ENCODE peak calls at places on chromosomes 1 and 21, in four cellular contexts. P is CD8-positive, alpha-beta T cell; L is breast epithelium; J is ovary. E is an unnamed sample.

GRCh38 chr21:16037386-16037785 is 307.6 kb downstream of the USP25 start:
- DNase-seq in P (no peak), L (no peak), J (no peak), E (no peak)

GRCh38 chr21:41580758-41581554 is 73.0 kb upstream of the TMPRSS2 start:
- DNase-seq in P (no peak), L (peak; percentile 9), J (no peak), E (no peak)

GRCh38 chr1:38962113-38962512 is 20.5 kb upstream of the RHBDL2 start:
- DNase-seq in P (no peak), L (no peak), J (no peak), E (no peak)

GRCh38 chr21:31098576-31099005 is 60.3 kb upstream of the KRTAP19-8 start:
- DNase-seq in P (peak; percentile 77), L (peak; percentile 32), J (peak; percentile 27), E (peak; percentile 61)

GRCh38 chr1:8765253-8765652 is 52.2 kb downstream of the RERE start:
- DNase-seq in P (no peak), L (no peak), J (no peak), E (no peak)

GRCh38 chr1:42999308-42999707 is 40.6 kb upstream of the SLC2A1 start:
- DNase-seq in P (no peak), L (no peak), J (no peak), E (no peak)

GRCh38 chr21:35547946-35548774 is 499.1 kb upstream of the RUNX1 start:
- DNase-seq in P (no peak), L (no peak), J (no peak), E (no peak)

GRCh38 chr1:159652506-159652905 is 61.9 kb downstream of the CRP start:
- DNase-seq in P (no peak), L (no peak), J (no peak), E (no peak)

GRCh38 chr1:74811421-74812179 is 78.6 kb downstream of the TYW3 start:
- DNase-seq in P (no peak), L (no peak), J (no peak), E (no peak)

GRCh38 chr1:67966666-67967009 is 83.8 kb downstream of the DIRAS3 start:
- DNase-seq in P (no peak), L (no peak), J (no peak), E (no peak)

GRCh38 chr1:198669023-198669698 is 30.3 kb downstream of the PTPRC start:
- DNase-seq in P (peak; percentile 46), L (no peak), J (no peak), E (no peak)

GRCh38 chr1:245160288-245160687 is 5.5 kb downstream of the KIF26B start:
- DNase-seq in P (no peak), L (no peak), J (no peak), E (no peak)

GRCh38 chr1:180981596-180982387 is 40.9 kb downstream of the STX6 start:
- DNase-seq in P (peak; percentile 43), L (no peak), J (no peak), E (no peak)

GRCh38 chr1:116352349-116352813 is 20.7 kb upstream of the ATP1A1 start:
- DNase-seq in P (no peak), L (no peak), J (no peak), E (no peak)

GRCh38 chr1:14392161-14392886 is 206.2 kb upstream of the KAZN start:
- DNase-seq in P (no peak), L (no peak), J (no peak), E (no peak)

GRCh38 chr1:35777109-35777508 is 7.3 kb upstream of the CLSPN start:
- DNase-seq in P (no peak), L (no peak), J (no peak), E (no peak)

GRCh38 chr1:223031690-223032601 is 111.1 kb downstream of the TLR5 start:
- DNase-seq in P (no peak), L (no peak), J (no peak), E (no peak)

GRCh38 chr1:1024421-1025415 is 4.8 kb downstream of the AGRN start:
- DNase-seq in P (no peak), L (peak; percentile 92), J (no peak), E (peak; percentile 90)

GRCh38 chr1:205068457-205069035 is 15.7 kb downstream of the TMEM81 start:
- DNase-seq in P (no peak), L (no peak), J (no peak), E (no peak)

GRCh38 chr21:44846485-44847260 is 26.8 kb downstream of the PTTG1IP start:
- DNase-seq in P (peak; percentile 55), L (peak; percentile 53), J (no peak), E (peak; percentile 70)

GRCh38 chr1:118618618-118619340 is 369.4 kb downstream of the TBX15 start:
- DNase-seq in P (no peak), L (no peak), J (no peak), E (no peak)

GRCh38 chr1:96466842-96467241 is 254.7 kb upstream of the PTBP2 start:
- DNase-seq in P (no peak), L (no peak), J (no peak), E (no peak)

GRCh38 chr1:113930499-113931161 is 1.5 kb downstream of the HIPK1 start:
- DNase-seq in P (peak; percentile 77), L (peak; percentile 48), J (no peak), E (no peak)

GRCh38 chr1:32205401-32206370 is at the start of gene IQCC:
- DNase-seq in P (peak; percentile 86), L (peak; percentile 84), J (peak; percentile 90), E (peak; percentile 89)

GRCh38 chr1:2238361-2239055 is 10.4 kb downstream of the SKI start:
- DNase-seq in P (no peak), L (no peak), J (no peak), E (no peak)

GRCh38 chr21:33975548-33976081 is 60.0 kb upstream of the ATP5PO start:
- DNase-seq in P (peak; percentile 63), L (no peak), J (no peak), E (no peak)

GRCh38 chr1:162391790-162392563 is 10.4 kb downstream of the C1orf226 start:
- DNase-seq in P (no peak), L (no peak), J (no peak), E (no peak)

GRCh38 chr21:14878971-14879370 is 185.8 kb downstream of the NRIP1 start:
- DNase-seq in P (no peak), L (no peak), J (no peak), E (no peak)

GRCh38 chr1:205041998-205042910 is 758 bp upstream of the CNTN2 start:
- DNase-seq in P (no peak), L (no peak), J (no peak), E (peak; percentile 65)

GRCh38 chr1:27630859-27631491 is 4.0 kb downstream of the FGR start:
- DNase-seq in P (no peak), L (peak; percentile 49), J (no peak), E (peak; percentile 65)

GRCh38 chr1:156927215-156928042 is 7.0 kb downstream of the LRRC71 start:
- DNase-seq in P (peak; percentile 64), L (peak; percentile 33), J (peak; percentile 59), E (peak; percentile 91)

GRCh38 chr1:79629414-79629813 is 622.9 kb upstream of the ADGRL4 start:
- DNase-seq in P (no peak), L (no peak), J (no peak), E (no peak)
- H3K9me3 ChIP-seq in P (no peaks in the 10 kb centered on the region), L (no peaks in the 10 kb centered on the region), J (no peaks in the 10 kb centered on the region), E (no peaks in the 10 kb centered on the region)

GRCh38 chr1:235632538-235633219 is 16.9 kb downstream of the GNG4 start:
- DNase-seq in P (no peak), L (no peak), J (no peak), E (no peak)
- H3K4me3 ChIP-seq in P (no peak overlapping the region), L (peak overlapping the region; percentile 12), J (no peak overlapping the region), E (no peak overlapping the region)

DNA sequence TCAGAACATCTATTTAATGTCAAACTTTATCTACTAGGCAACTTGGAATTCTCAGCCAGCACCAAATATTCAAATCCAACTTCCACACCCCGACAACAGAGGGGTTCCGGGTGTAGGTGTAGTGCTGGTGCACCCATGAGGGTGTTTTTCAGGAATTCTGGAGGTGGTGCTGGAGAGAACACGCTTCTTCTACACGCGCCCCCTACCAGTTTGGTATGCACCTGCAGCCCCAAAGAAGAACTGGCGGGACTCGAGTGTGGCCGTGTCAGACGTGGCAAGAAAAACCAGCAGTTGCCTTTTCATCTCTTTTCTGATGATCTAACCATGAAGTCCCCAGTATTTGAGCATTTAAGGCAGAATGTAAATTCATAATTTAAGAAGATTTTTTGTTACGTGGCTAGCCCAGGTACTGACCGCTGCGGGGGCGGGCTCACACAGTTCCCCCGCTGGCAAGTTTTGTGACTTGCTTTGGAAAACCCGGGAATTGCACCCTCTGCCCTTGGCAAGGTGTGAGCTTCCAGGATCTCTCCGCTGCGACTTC is 419 bp upstream of the TLCD4 start:
- DNase-seq in P (peak; percentile 46), L (peak; percentile 38), J (peak; percentile 47), E (peak; percentile 61)
- TF ChIP-seq CTCF in P (peak; percentile 63), L (peak; percentile 43), J (peak; percentile 47), E (peak; percentile 37)

DNA sequence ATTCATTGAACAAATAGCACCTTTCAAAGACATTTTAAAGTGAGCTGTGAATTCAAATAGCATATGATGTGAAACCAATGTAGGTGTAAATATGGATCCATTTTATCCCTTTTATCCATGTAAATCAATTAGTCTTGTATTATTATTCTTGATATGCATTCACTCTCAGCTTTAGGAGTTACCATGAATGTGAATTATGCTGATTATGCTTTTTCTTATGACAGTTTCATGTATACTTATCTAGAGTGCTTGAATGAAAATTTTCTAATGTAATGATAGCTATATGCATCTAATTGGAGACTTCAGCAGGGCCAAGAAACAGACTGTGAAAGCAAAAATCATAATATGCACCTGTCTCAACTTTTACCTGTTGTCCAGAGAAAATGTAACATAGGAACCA is 226.6 kb upstream of the ST6GALNAC5 start:
- DNase-seq in P (no peak), L (no peak), J (no peak), E (no peak)
- H3K9me3 ChIP-seq in P (no peaks in the 10 kb centered on the region), L (no peaks in the 10 kb centered on the region), J (no peaks in the 10 kb centered on the region), E (no peaks in the 10 kb centered on the region)

DNA sequence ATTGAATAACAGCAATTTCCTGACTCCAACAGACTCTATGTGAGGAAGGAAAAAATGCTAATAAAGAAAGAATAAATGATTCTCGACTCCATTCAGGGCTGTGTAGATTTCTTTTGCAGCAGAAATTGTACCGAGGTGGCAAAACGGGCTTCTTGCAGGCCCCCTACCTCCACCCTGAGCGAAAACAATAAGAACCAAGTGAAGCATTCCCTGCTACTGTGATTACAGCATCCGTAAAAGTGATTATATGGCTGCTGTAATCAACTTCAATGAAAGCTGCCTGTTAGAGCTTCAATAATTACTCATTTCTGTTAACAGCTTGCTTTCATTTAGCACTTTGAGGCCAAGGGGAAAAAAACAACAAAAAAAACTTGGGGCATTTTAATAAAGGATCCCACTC is 271.4 kb downstream of the LMO4 start:
- DNase-seq in P (no peak), L (no peak), J (no peak), E (no peak)
- H3K4me3 ChIP-seq in P (no peak overlapping the region), L (no peak overlapping the region), J (no peak overlapping the region), E (no peak overlapping the region)

DNA sequence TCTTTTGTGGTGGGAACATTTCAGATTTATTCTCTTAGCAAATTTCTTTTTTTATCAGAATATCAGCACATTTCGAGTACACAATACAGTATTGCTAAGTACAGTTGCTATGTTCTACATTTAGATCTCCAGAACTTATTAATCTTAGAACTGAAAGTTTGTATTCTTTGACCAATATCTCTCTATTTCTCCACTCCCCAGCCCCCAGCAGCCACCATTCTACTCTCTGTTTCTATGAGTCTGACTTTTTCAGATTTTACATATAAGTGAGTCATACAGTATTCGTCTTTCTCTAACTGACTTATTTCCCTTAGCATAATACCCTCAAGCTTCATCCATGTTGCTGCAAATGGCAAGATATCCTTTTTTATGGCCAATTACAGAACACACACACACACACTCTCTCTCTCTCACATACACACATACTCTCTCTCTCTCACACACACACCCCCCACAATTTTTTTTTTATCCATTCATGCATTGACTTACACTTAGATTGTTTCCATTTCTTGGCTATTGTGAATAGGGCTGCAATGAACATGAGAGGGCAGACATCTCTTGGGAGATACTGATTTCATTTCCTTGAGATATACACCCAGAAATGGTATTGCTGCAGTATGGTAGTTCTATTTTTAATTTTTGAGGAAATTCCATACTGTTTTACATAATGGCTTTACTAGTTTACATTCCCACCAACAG is 15.7 kb downstream of the RPTN start:
- DNase-seq in P (no peak), L (no peak), J (no peak), E (no peak)
- TF ChIP-seq CTCF in P (no peak), L (no peak), J (no peak), E (no peak)

GRCh38 chr21:8994640-8995511 is 1526.5 kb upstream of the TPTE start:
- DNase-seq in P (no peak), L (no peak), J (no peak), E (no peak)
- H3K9me3 ChIP-seq in P (no peaks in the 10 kb centered on the region), L (peaks cover 4% of the 10 kb centered on the region), J (no peaks in the 10 kb centered on the region), E (no peaks in the 10 kb centered on the region)